ENCODE peak calls at places on chromosomes 4 and X, in five cellular contexts. U is tibial nerve, Q is endodermal cell, Y is left ventricle myocardium inferior, F is HT-29. J is an unnamed sample.

GRCh38 chrX:103376118-103376978 is at the start of gene BEX3:
- DNase-seq in U (peak), Q (peak), Y (peak), F (no peak), J (peak)

GRCh38 chrX:119004920-119005524 is 30.6 kb downstream of the LONRF3 start:
- DNase-seq in U (peak), Q (peak), Y (peak), F (peak), J (peak)

GRCh38 chr4:121278811-121279368 is 101.9 kb downstream of the QRFPR start:
- DNase-seq in U (no peak), Q (no peak), Y (no peak), F (no peak), J (no peak)

GRCh38 chrX:23953908-23954269 is 46.1 kb downstream of the CXorf58 start:
- DNase-seq in U (no peak), Q (no peak), Y (no peak), F (no peak), J (no peak)

GRCh38 chr4:165711912-165712311 is 161.1 kb upstream of the TLL1 start:
- DNase-seq in U (no peak), Q (no peak), Y (no peak), F (no peak), J (no peak)

GRCh38 chr4:72374156-72374555 is 194.9 kb downstream of the ADAMTS3 start:
- DNase-seq in U (no peak), Q (no peak), Y (no peak), F (no peak), J (no peak)

GRCh38 chrX:23742174-23742692 is 843 bp downstream of the ACOT9 start:
- DNase-seq in U (peak), Q (peak), Y (no peak), F (no peak), J (peak)

GRCh38 chrX:139844163-139844562 is 88.7 kb downstream of the ATP11C start:
- DNase-seq in U (no peak), Q (no peak), Y (no peak), F (no peak), J (peak)

GRCh38 chr4:88356771-88357170 is 21.9 kb upstream of the HERC6 start:
- DNase-seq in U (no peak), Q (no peak), Y (no peak), F (no peak), J (no peak)

GRCh38 chr4:155666701-155667537 is at the start of gene GUCY1A1:
- DNase-seq in U (no peak), Q (peak), Y (peak), F (no peak), J (peak)

GRCh38 chr4:78356251-78356650 is 195.3 kb upstream of the ANXA3 start:
- DNase-seq in U (no peak), Q (no peak), Y (no peak), F (no peak), J (no peak)

GRCh38 chr4:127732623-127733199 is 2.5 kb downstream of the SLC25A31 start:
- DNase-seq in U (peak), Q (no peak), Y (no peak), F (peak), J (peak)

GRCh38 chr4:94957030-94957429 is 199.3 kb downstream of the BMPR1B start:
- DNase-seq in U (no peak), Q (peak), Y (no peak), F (no peak), J (peak)

GRCh38 chr4:88242144-88242543 is 42.2 kb downstream of the PPM1K start:
- DNase-seq in U (no peak), Q (no peak), Y (no peak), F (no peak), J (peak)

GRCh38 chrX:32026772-32027171 is 954.9 kb upstream of the FTHL17 start:
- DNase-seq in U (no peak), Q (no peak), Y (no peak), F (no peak), J (no peak)

J was measured in DMS53.